ENCODE peak calls at places on chromosomes 4 and X, in four cellular contexts. U is neural progenitor cell, M is trophoblast cell, W is mammary epithelial cell. J is an unnamed sample.

GRCh38 chrX:107728342-107729099 is 47.1 kb downstream of the TSC22D3 start:
- DNase-seq in U (no peak), M (no peak), W (no peak), J (no peak)

GRCh38 chrX:42524374-42524773 is 253.6 kb downstream of the PPP1R2C start:
- DNase-seq in U (no peak), M (no peak), W (peak), J (no peak)

GRCh38 chrX:76279007-76279406 is 106.1 kb downstream of the PBDC1 start:
- DNase-seq in U (peak), M (peak), W (peak), J (no peak)

GRCh38 chrX:146907391-146908240 is 93.1 kb upstream of the CXorf51A start:
- DNase-seq in U (peak), M (no peak), W (no peak), J (no peak)

GRCh38 chr4:101791189-101791572 is 651 bp downstream of the BANK1 start:
- DNase-seq in U (no peak), M (no peak), W (no peak), J (no peak)

GRCh38 chr4:146311238-146311970 is 97.1 kb downstream of the REELD1 start:
- DNase-seq in U (no peak), M (no peak), W (no peak), J (no peak)

GRCh38 chr4:129999156-129999555 is 903.2 kb downstream of the C4orf33 start:
- DNase-seq in U (no peak), M (no peak), W (no peak), J (no peak)

GRCh38 chrX:38287669-38288068 is 39.6 kb downstream of the RPGR start:
- DNase-seq in U (no peak), M (no peak), W (no peak), J (no peak)

GRCh38 chr4:154124539-154125255 is 335.8 kb upstream of the SFRP2 start:
- DNase-seq in U (no peak), M (peak), W (peak), J (peak)

GRCh38 chrX:139898334-139898733 is 34.5 kb downstream of the ATP11C start:
- DNase-seq in U (no peak), M (no peak), W (no peak), J (no peak)

GRCh38 chrX:39995457-39995856 is 102.3 kb downstream of the BCOR start:
- DNase-seq in U (no peak), M (no peak), W (no peak), J (no peak)

GRCh38 chr4:86092684-86093083 is 267.2 kb downstream of the MAPK10 start:
- DNase-seq in U (no peak), M (no peak), W (peak), J (no peak)

GRCh38 chr4:85762204-85762884 is 287.4 kb downstream of the ARHGAP24 start:
- DNase-seq in U (no peak), M (no peak), W (no peak), J (no peak)

GRCh38 chr4:94459462-94460161 is 7.9 kb downstream of the PDLIM5 start:
- DNase-seq in U (peak), M (no peak), W (peak), J (no peak)

GRCh38 chr4:114081783-114082182 is 102.3 kb upstream of the ARSJ start:
- DNase-seq in U (no peak), M (no peak), W (no peak), J (no peak)

GRCh38 chr4:3062466-3062865 is 11.9 kb downstream of the HTT-AS start:
- DNase-seq in U (no peak), M (no peak), W (no peak), J (no peak)

GRCh38 chrX:70476934-70477733 is 32.5 kb downstream of the DLG3 start:
- DNase-seq in U (peak), M (no peak), W (peak), J (peak)

GRCh38 chr4:83258463-83258862 is 26.1 kb downstream of the COQ2 start:
- DNase-seq in U (no peak), M (no peak), W (no peak), J (no peak)

GRCh38 chrX:3346436-3347329 is at the start of gene MXRA5:
- DNase-seq in U (peak), M (peak), W (peak), J (no peak)

GRCh38 chrX:65596270-65596669 is 61.7 kb upstream of the LAS1L start:
- DNase-seq in U (no peak), M (no peak), W (peak), J (no peak)

GRCh38 chr4:102429553-102429952 is 71.6 kb upstream of the NFKB1 start:
- DNase-seq in U (no peak), M (peak), W (peak), J (peak)

GRCh38 chr4:158903472-158904043 is 134.7 kb downstream of the FNIP2 start:
- DNase-seq in U (no peak), M (no peak), W (no peak), J (no peak)

GRCh38 chr4:48223633-48224295 is 45.9 kb downstream of the TEC start:
- DNase-seq in U (no peak), M (no peak), W (peak), J (peak)

GRCh38 chr4:787561-787981 is 38.4 kb downstream of the CPLX1 start:
- DNase-seq in U (no peak), M (no peak), W (no peak), J (no peak)

GRCh38 chrX:22122510-22122909 is 90.4 kb downstream of the PHEX start:
- DNase-seq in U (no peak), M (no peak), W (peak), J (peak)

GRCh38 chr4:56434599-56435000 is 815 bp downstream of the PPAT start:
- DNase-seq in U (peak), M (peak), W (no peak), J (no peak)

GRCh38 chrX:37383313-37383712 is 34.1 kb downstream of the PRRG1 start:
- DNase-seq in U (no peak), M (no peak), W (no peak), J (no peak)

GRCh38 chr4:120557372-120557771 is 365.2 kb downstream of the PRDM5 start:
- DNase-seq in U (no peak), M (no peak), W (no peak), J (no peak)

GRCh38 chr4:109094061-109094460 is 208.4 kb downstream of the COL25A1 start:
- DNase-seq in U (no peak), M (no peak), W (no peak), J (no peak)

GRCh38 chrX:103310592-103311400 is at the start of gene BEX2:
- DNase-seq in U (peak), M (peak), W (peak), J (peak)
- H2AFZ ChIP-seq in U (peak), M (peak), W (peak), J (peak)

GRCh38 chrX:1390621-1391369 is 1.1 kb downstream of the SLC25A6 start:
- DNase-seq in U (peak), M (no peak), W (no peak), J (no peak)

GRCh38 chrX:1389181-1389992 is 2.5 kb downstream of the SLC25A6 start:
- DNase-seq in U (no peak), M (no peak), W (no peak), J (no peak)

GRCh38 chrX:1388651-1389050 is 3.3 kb downstream of the SLC25A6 start:
- DNase-seq in U (no peak), M (no peak), W (no peak), J (no peak)

GRCh38 chrX:1391370-1391706 is 575 bp downstream of the SLC25A6 start:
- DNase-seq in U (peak), M (peak), W (no peak), J (peak)

DNA sequence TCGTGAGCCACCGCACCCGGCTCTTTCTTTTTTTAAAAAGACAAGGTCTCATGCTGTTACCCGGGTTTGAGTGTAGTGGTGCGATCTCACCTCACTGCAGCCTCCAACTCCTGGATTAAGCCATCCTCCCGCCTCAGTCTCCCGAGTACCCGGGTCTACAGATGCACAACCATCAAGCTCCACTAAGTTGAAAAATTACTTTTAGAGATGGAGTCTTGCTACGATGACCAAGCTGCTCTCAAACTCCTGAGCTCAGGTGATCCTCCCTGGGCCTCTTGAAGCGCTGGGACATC is 2.0 kb downstream of the SLC25A6 start:
- DNase-seq in U (no peak), M (no peak), W (no peak), J (no peak)
- H3K4me3 ChIP-seq in U (no peak), M (no peak), W (no peak), J (peak)

GRCh38 chr4:185565696-185566095 is 30.4 kb upstream of the PDLIM3 start:
- DNase-seq in U (no peak), M (no peak), W (no peak), J (no peak)

GRCh38 chr4:185566972-185567749 is 31.9 kb upstream of the PDLIM3 start:
- DNase-seq in U (no peak), M (peak), W (no peak), J (no peak)

GRCh38 chr4:185570727-185571126 is 35.4 kb upstream of the PDLIM3 start:
- DNase-seq in U (no peak), M (no peak), W (no peak), J (no peak)

GRCh38 chr4:185566425-185566824 is 31.1 kb upstream of the PDLIM3 start:
- DNase-seq in U (no peak), M (peak), W (no peak), J (no peak)

DNA sequence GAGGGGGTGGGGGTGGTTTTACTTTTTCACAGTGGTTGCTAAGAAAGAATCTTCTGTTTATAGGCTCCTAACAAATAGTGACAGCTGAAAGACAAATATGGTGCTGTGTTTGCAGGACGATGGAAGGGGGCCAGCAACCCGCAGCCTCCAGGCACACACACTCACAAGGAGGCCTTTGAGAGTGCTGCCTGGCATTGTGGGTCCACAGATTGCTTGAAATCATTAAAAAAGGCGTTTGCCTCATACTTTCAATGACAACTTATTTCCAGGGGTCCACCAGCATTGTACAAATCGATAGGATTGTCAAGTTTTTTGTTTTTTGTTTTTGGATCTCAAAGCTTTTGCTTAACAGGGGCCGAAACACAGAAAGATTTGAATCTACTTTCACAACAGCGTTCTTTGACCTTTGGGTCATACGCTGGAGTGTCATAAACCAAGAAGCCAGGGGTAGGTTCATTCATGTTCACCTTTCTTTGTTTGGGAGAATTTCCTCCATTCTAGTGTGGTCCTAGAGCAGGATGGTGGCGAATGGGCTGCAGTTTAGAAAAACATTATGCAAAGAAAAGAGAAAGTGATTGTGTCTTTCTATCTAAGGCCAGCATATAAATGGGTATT is 32.6 kb upstream of the PDLIM3 start:
- DNase-seq in U (no peak), M (peak), W (no peak), J (no peak)
- H2AFZ ChIP-seq in U (no peak), M (peak), W (peak), J (no peak)

GRCh38 chr4:155757745-155758265 is 1.0 kb upstream of the GUCY1B1 start:
- DNase-seq in U (no peak), M (no peak), W (no peak), J (no peak)

GRCh38 chr4:155759372-155760252 is 791 bp downstream of the GUCY1B1 start:
- DNase-seq in U (peak), M (no peak), W (peak), J (peak)

GRCh38 chr4:155761916-155762315 is 3.1 kb downstream of the GUCY1B1 start:
- DNase-seq in U (peak), M (no peak), W (no peak), J (no peak)

GRCh38 chr4:155761047-155761446 is 2.2 kb downstream of the GUCY1B1 start:
- DNase-seq in U (no peak), M (no peak), W (no peak), J (no peak)

GRCh38 chr4:155758500-155759371 is at the start of gene GUCY1B1:
- DNase-seq in U (peak), M (peak), W (peak), J (peak)
- H3K4me3 ChIP-seq in U (peak), M (peak), W (peak), J (peak)

GRCh38 chrX:23369037-23369436 is 34.4 kb downstream of the PTCHD1 start:
- DNase-seq in U (no peak), M (no peak), W (no peak), J (no peak)

GRCh38 chrX:23372220-23372902 is 37.7 kb downstream of the PTCHD1 start:
- DNase-seq in U (no peak), M (no peak), W (no peak), J (no peak)

GRCh38 chrX:23376581-23376980 is 41.9 kb downstream of the PTCHD1 start:
- DNase-seq in U (no peak), M (no peak), W (no peak), J (no peak)

GRCh38 chrX:23374291-23374690 is 39.6 kb downstream of the PTCHD1 start:
- DNase-seq in U (peak), M (no peak), W (peak), J (no peak)

GRCh38 chrX:23373129-23373804 is 38.6 kb downstream of the PTCHD1 start:
- DNase-seq in U (no peak), M (no peak), W (peak), J (no peak)
- H2AFZ ChIP-seq in U (no peak), M (no peak), W (no peak), J (no peak)

GRCh38 chr4:17276821-17277220 is 235.1 kb downstream of the QDPR start:
- DNase-seq in U (no peak), M (no peak), W (no peak), J (no peak)

GRCh38 chr4:17283832-17284231 is 228.1 kb downstream of the QDPR start:
- DNase-seq in U (no peak), M (no peak), W (no peak), J (no peak)

GRCh38 chr4:17283251-17283650 is 228.6 kb downstream of the QDPR start:
- DNase-seq in U (no peak), M (no peak), W (no peak), J (no peak)

GRCh38 chr4:17284323-17285175 is 227.3 kb downstream of the QDPR start:
- DNase-seq in U (no peak), M (no peak), W (no peak), J (no peak)

DNA sequence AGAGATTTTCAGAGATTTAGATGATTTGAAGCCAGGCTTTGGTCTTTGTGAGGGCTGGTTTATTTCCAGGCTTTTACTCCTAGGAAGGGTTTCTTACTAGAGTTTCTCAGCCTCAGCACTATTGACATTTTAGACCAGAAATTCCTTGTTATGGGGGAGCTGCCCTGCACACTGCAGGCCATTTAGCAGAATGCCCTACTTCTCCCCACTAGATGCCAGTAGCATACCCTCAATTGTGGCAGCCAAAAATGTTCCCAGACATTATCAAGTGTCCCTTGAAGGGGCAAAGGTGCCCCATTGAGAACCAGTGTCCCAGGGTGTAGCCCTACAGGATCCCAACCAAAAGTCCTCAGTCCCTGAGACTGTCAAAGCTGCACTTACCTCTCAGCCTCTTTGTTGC is 231.6 kb downstream of the QDPR start:
- DNase-seq in U (no peak), M (no peak), W (no peak), J (no peak)
- H3K4me3 ChIP-seq in U (no peak), M (no peak), W (no peak), J (no peak)

GRCh38 chr4:55395529-55396304 is at the start of gene TMEM165:
- DNase-seq in U (peak), M (peak), W (peak), J (peak)

GRCh38 chr4:55395218-55395528 is 584 bp upstream of the TMEM165 start:
- DNase-seq in U (no peak), M (no peak), W (no peak), J (no peak)

GRCh38 chr4:55397521-55398321 is 2.0 kb downstream of the TMEM165 start:
- DNase-seq in U (peak), M (peak), W (peak), J (peak)

GRCh38 chr4:55397024-55397520 is 1.3 kb downstream of the TMEM165 start:
- DNase-seq in U (no peak), M (no peak), W (peak), J (no peak)

DNA sequence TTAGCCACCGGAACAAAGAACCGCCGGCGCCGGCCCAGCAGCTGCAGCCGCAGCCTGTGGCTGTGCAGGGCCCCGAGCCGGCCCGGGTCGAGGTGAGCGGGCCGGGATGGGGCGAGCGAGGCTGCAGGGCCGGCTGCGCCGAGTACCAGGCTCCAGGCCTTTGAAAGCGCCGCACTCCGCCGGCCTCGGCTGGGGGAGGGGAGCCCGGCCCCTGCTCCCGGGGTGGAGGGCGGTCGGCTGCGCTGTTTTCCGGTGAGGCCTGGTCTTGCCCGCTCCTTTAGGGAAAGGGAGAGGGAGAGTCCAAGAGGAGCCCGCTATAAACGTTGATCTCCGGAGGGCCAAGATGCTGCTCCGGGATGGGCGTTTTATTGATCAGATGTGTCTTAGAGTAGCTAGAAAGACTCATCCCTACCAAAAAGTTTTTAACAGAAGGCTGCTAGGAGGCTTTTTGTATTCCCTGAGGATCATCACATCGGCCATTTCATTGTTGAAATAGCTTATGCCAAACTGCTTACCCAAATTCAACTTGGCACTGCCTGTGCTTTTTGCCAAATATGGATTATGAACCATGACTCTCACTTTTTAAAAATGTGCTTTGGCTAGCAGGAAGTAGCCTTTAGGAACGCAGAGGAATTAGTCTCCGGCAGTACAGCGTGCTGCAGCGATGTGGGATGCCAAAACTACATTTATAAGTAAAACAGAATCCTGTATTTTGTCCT is 707 bp downstream of the TMEM165 start:
- DNase-seq in U (peak), M (peak), W (peak), J (peak)
- H2AFZ ChIP-seq in U (peak), M (peak), W (peak), J (peak)

DNA sequence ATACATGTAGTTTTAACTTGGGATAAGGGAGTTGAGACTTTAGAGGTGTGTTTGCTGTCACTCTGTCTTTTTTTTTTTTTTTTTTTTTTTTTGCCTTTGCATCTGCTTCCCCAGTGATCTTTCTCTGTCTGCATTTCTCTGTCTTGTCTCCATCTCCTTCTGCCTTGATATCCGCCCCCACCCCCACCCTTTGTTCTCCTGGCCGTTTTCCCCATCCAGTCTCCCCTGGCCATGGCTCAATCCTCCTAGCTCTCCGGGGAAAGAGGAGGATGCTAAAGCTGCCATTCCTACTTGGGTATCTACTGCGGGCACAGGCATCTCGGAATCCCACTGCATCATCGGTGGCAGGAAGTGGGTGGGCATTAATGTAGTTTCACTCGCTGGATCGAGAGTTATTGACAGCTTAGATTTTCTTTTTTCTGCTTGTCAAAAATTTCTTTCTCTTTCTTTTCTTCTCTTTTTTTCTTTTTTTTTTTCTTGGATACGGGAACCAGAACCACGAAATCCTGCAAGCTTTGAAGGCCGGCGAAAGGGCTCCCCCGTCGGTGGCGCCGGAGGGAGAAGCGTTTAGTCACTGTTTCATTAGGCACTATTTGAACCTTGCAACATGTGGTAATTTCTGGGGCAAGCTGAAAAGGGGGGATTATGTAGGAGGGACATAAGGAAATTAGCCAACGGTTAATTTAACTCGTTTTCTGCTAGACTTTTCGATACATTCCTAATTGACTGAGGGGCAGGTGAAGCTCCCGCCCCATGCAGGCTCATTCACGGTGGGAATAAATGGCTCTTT is 8.2 kb downstream of the GSX2 start:
- DNase-seq in U (peak), M (no peak), W (no peak), J (no peak)
- H3K4me3 ChIP-seq in U (peak), M (no peak), W (no peak), J (no peak)